ENCODE peak calls at places on chromosomes 16 and 17, in five cellular contexts. P is PC-3, I is astrocyte of the spinal cord, O is BE2C, H is left ventricle myocardium superior. L is an unnamed sample.

GRCh38 chr17:74946641-74947040 is 10.9 kb downstream of the OTOP3 start:
- DNase-seq in P (no peak), I (no peak), O (no peak), H (no peak), L (no peak)

GRCh38 chr17:28340374-28340773 is 4.8 kb downstream of the TNFAIP1 start:
- DNase-seq in P (no peak), I (no peak), O (no peak), H (no peak), L (no peak)

GRCh38 chr16:28930652-28931051 is 1.1 kb upstream of the CD19 start:
- DNase-seq in P (no peak), I (no peak), O (no peak), H (no peak), L (no peak)

GRCh38 chr17:15298176-15298575 is 33.0 kb upstream of the PMP22 start:
- DNase-seq in P (peak), I (peak), O (no peak), H (no peak), L (peak)

GRCh38 chr17:34341916-34342315 is 14.4 kb upstream of the CCL13 start:
- DNase-seq in P (no peak), I (no peak), O (no peak), H (no peak), L (no peak)

GRCh38 chr17:65553009-65553645 is 8.3 kb downstream of the AXIN2 start:
- DNase-seq in P (no peak), I (peak), O (no peak), H (no peak), L (peak)

GRCh38 chr16:8639694-8640093 is 18.2 kb downstream of the METTL22 start:
- DNase-seq in P (no peak), I (no peak), O (no peak), H (no peak), L (no peak)

GRCh38 chr17:55609737-55610201 is 98.5 kb upstream of the SMIM36 start:
- DNase-seq in P (peak), I (peak), O (no peak), H (peak), L (no peak)

GRCh38 chr16:49620158-49620867 is 235.6 kb downstream of the ZNF423 start:
- DNase-seq in P (peak), I (peak), O (peak), H (peak), L (peak)

GRCh38 chr17:9183297-9183696 is 162.0 kb downstream of the NTN1 start:
- DNase-seq in P (no peak), I (no peak), O (no peak), H (no peak), L (no peak)

GRCh38 chr17:80742581-80743180 is 198.0 kb downstream of the RPTOR start:
- DNase-seq in P (no peak), I (no peak), O (no peak), H (no peak), L (no peak)

GRCh38 chr17:31390748-31391495 is 553 bp upstream of the RAB11FIP4 start:
- DNase-seq in P (no peak), I (no peak), O (no peak), H (no peak), L (no peak)

GRCh38 chr17:69763503-69763902 is 311.5 kb upstream of the KCNJ16 start:
- DNase-seq in P (peak), I (peak), O (no peak), H (no peak), L (peak)

GRCh38 chr16:75011634-75012307 is 12.9 kb downstream of the ZNRF1 start:
- DNase-seq in P (peak), I (peak), O (no peak), H (no peak), L (peak)

GRCh38 chr17:57881783-57882291 is 32.0 kb upstream of the MRPS23 start:
- DNase-seq in P (no peak), I (peak), O (no peak), H (peak), L (no peak)

GRCh38 chr17:74554909-74555308 is 9.0 kb upstream of the CD300C start:
- DNase-seq in P (no peak), I (no peak), O (no peak), H (no peak), L (no peak)

GRCh38 chr17:82963104-82963950 is 116.1 kb upstream of the METRNL start:
- DNase-seq in P (peak), I (peak), O (peak), H (peak), L (peak)

GRCh38 chr17:61313515-61314326 is 85.9 kb upstream of the TBX2 start:
- DNase-seq in P (no peak), I (no peak), O (no peak), H (peak), L (no peak)

GRCh38 chr17:66934040-66934439 is 30.5 kb upstream of the CACNG4 start:
- DNase-seq in P (no peak), I (no peak), O (no peak), H (no peak), L (no peak)

GRCh38 chr16:21656795-21657768 is 4.7 kb upstream of the IGSF6 start:
- DNase-seq in P (peak), I (peak), O (peak), H (no peak), L (peak)

GRCh38 chr17:65268832-65269231 is 131.7 kb downstream of the RGS9 start:
- DNase-seq in P (no peak), I (no peak), O (no peak), H (no peak), L (peak)

GRCh38 chr17:37567137-37567927 is 41.9 kb downstream of the SYNRG start:
- DNase-seq in P (peak), I (peak), O (no peak), H (no peak), L (no peak)

GRCh38 chr17:64982139-64982802 is 63.0 kb upstream of the LRRC37A3 start:
- DNase-seq in P (peak), I (no peak), O (no peak), H (no peak), L (no peak)

GRCh38 chr17:13306310-13306962 is 288.6 kb upstream of the ELAC2 start:
- DNase-seq in P (peak), I (peak), O (peak), H (no peak), L (peak)

GRCh38 chr16:533391-534088 is 6.0 kb downstream of the CAPN15 start:
- DNase-seq in P (no peak), I (no peak), O (no peak), H (no peak), L (no peak)

L was measured in GM03348.